ENCODE peak calls at places on chromosomes 1 and 21, in four cellular contexts. T is effector memory CD8-positive, alpha-beta T cell; R is stimulated activated naive CD8-positive, alpha-beta T cell treated with anti-CD3 and anti-CD28 coated beads, Interleukin-15, Interleukin-2, amounts not matched to agents 100 U/mL and 50 U/mL, for 24 hours; Y is HEK293T. H is an unnamed sample.

GRCh38 chr1:61873994-61874393 is 131.7 kb downstream of the PATJ start:
- DNase-seq in T (no peak), Y (no peak), R (no peak), H (no peak)

GRCh38 chr1:94989398-94989797 is 62.5 kb upstream of the CNN3 start:
- DNase-seq in T (no peak), Y (no peak), R (no peak), H (no peak)

GRCh38 chr1:193113992-193114332 is 7.9 kb upstream of the CDC73 start:
- DNase-seq in R (no peak), T (no peak), Y (no peak), H (no peak)

GRCh38 chr1:41502912-41503311 is 18.4 kb upstream of the EDN2 start:
- DNase-seq in R (no peak), Y (no peak), T (no peak), H (no peak)

GRCh38 chr1:6244401-6245054 is 549 bp downstream of the HES3 start:
- DNase-seq in R (no peak), Y (no peak), T (no peak), H (no peak)

GRCh38 chr21:28590722-28591121 is 402.0 kb downstream of the LTN1 start:
- DNase-seq in Y (no peak), R (no peak), T (no peak), H (peak)

GRCh38 chr1:205339717-205340116 is 17.0 kb downstream of the KLHDC8A start:
- DNase-seq in Y (no peak), T (no peak), R (no peak), H (no peak)

GRCh38 chr21:14569868-14570267 is 23.8 kb upstream of the SAMSN1 start:
- DNase-seq in T (peak), R (no peak), Y (no peak), H (no peak)

GRCh38 chr1:3460653-3461237 is 6.3 kb downstream of the ARHGEF16 start:
- DNase-seq in T (no peak), Y (no peak), R (no peak), H (no peak)

GRCh38 chr1:114342376-114342775 is 168.6 kb downstream of the TRIM33 start:
- DNase-seq in T (peak), Y (no peak), R (peak), H (no peak)

H was measured in iPS-NIHi11.